ENCODE peak calls at places on chromosomes 5 and 9, in six cellular contexts. W is H9; B is sigmoid colon; G is stimulated activated CD4-positive, alpha-beta T cell treated with anti-CD3 and anti-CD28 coated beads, Interleukin-15, amount 100 ng/mL, for 24 hours; N is NCI-H2107; E is Daoy. L is an unnamed sample.

GRCh38 chr5:108727154-108727638 is 20.5 kb upstream of the FER start:
- DNase-seq in W (no peak), B (peak), G (no peak), N (no peak), E (peak), L (no peak)

GRCh38 chr9:15249042-15249818 is 57.8 kb downstream of the TTC39B start:
- DNase-seq in W (no peak), B (no peak), G (no peak), N (no peak), E (peak), L (no peak)

GRCh38 chr5:142246263-142246662 is 78.6 kb downstream of the SPRY4 start:
- DNase-seq in W (no peak), B (no peak), G (no peak), N (no peak), E (peak), L (no peak)

GRCh38 chr5:142013734-142014495 is 1.1 kb upstream of the GNPDA1 start:
- DNase-seq in W (no peak), B (peak), G (peak), N (no peak), E (peak), L (no peak)

GRCh38 chr9:105507096-105507495 is 50.8 kb upstream of the FKTN start:
- DNase-seq in W (no peak), B (no peak), G (no peak), N (no peak), E (no peak), L (no peak)

GRCh38 chr5:143094087-143094511 is 309.4 kb downstream of the NR3C1 start:
- DNase-seq in W (peak), B (no peak), G (no peak), N (no peak), E (peak), L (no peak)

GRCh38 chr9:105216440-105217178 is 27.8 kb upstream of the SLC44A1 start:
- DNase-seq in W (no peak), B (no peak), G (no peak), N (no peak), E (no peak), L (no peak)

GRCh38 chr5:1494780-1495524 is 28.8 kb downstream of the LPCAT1 start:
- DNase-seq in W (no peak), B (no peak), G (no peak), N (no peak), E (no peak), L (peak)

GRCh38 chr5:175060264-175060663 is 335.9 kb downstream of the MSX2 start:
- DNase-seq in W (no peak), B (no peak), G (no peak), N (no peak), E (peak), L (no peak)

L was measured in memory B cell.